ENCODE peak calls at places on chromosomes 5 and 9, in four cellular contexts. One of them, this sample, is unnamed.
A peak's percentile ranks its signal among the peaks of the same experiment; 100 is the strongest.

GRCh38 chr5:34571380-34572041 is 84.6 kb upstream of the RAI14 start:
- DNase-seq in GM12891: no peak
- DNase-seq in K562: no peak
- DNase-seq in GM12878: no peak
- DNase-seq in this sample: no peak

GRCh38 chr5:53469946-53470687 is 10.3 kb upstream of the FST start:
- DNase-seq in K562: no peak
- DNase-seq in GM12891: no peak
- DNase-seq in GM12878: no peak
- DNase-seq in this sample: no peak

GRCh38 chr9:35907732-35908483 is 1.4 kb upstream of the SPAAR start:
- DNase-seq in K562: no peak
- DNase-seq in GM12878: no peak
- DNase-seq in GM12891: no peak
- DNase-seq in this sample: no peak

GRCh38 chr5:59562756-59563389 is 330.7 kb downstream of the PDE4D start:
- DNase-seq in GM12891: peak; percentile 2
- DNase-seq in GM12878: peak; percentile 75
- DNase-seq in K562: no peak
- DNase-seq in this sample: peak; percentile 26

GRCh38 chr9:2859776-2860379 is 16.0 kb upstream of the PUM3 start:
- DNase-seq in K562: peak; percentile 33
- DNase-seq in GM12878: no peak
- DNase-seq in GM12891: no peak
- DNase-seq in this sample: peak; percentile 61

GRCh38 chr5:142674438-142675210 is 11.3 kb downstream of the FGF1 start:
- DNase-seq in GM12878: no peak
- DNase-seq in K562: no peak
- DNase-seq in GM12891: no peak
- DNase-seq in this sample: no peak

GRCh38 chr5:158546080-158546479 is 553.6 kb downstream of the EBF1 start:
- DNase-seq in GM12891: no peak
- DNase-seq in K562: no peak
- DNase-seq in GM12878: no peak
- DNase-seq in this sample: no peak

GRCh38 chr5:16160706-16161105 is 18.9 kb downstream of the MARCHF11 start:
- DNase-seq in GM12878: peak; percentile 2
- DNase-seq in GM12891: no peak
- DNase-seq in K562: peak; percentile 59
- DNase-seq in this sample: peak; percentile 30

GRCh38 chr5:79236970-79237734 is 1.2 kb downstream of the JMY start:
- DNase-seq in GM12878: no peak
- DNase-seq in GM12891: peak; percentile 38
- DNase-seq in K562: peak; percentile 52
- DNase-seq in this sample: no peak

GRCh38 chr9:115212832-115213231 is 94.9 kb upstream of the TNC start:
- DNase-seq in GM12878: no peak
- DNase-seq in K562: no peak
- DNase-seq in GM12891: no peak
- DNase-seq in this sample: no peak

GRCh38 chr5:180080670-180081280 is 9.2 kb upstream of the RNF130 start:
- DNase-seq in K562: peak; percentile 18
- DNase-seq in GM12891: no peak
- DNase-seq in GM12878: no peak
- DNase-seq in this sample: no peak
- TF ChIP-seq SPI1 in K562: no peak
- TF ChIP-seq SPI1 in GM12891: no peak
- TF ChIP-seq SPI1 in GM12878: no peak
- TF ChIP-seq SPI1 in this sample: no peak

GRCh38 chr9:122228191-122228905 is 409 bp downstream of the LHX6 start:
- DNase-seq in GM12891: peak; percentile 42
- DNase-seq in GM12878: no peak
- DNase-seq in K562: no peak
- DNase-seq in this sample: no peak
- TF ChIP-seq SPI1 in GM12891: no peak
- TF ChIP-seq SPI1 in GM12878: no peak
- TF ChIP-seq SPI1 in K562: no peak
- TF ChIP-seq SPI1 in this sample: no peak

DNA sequence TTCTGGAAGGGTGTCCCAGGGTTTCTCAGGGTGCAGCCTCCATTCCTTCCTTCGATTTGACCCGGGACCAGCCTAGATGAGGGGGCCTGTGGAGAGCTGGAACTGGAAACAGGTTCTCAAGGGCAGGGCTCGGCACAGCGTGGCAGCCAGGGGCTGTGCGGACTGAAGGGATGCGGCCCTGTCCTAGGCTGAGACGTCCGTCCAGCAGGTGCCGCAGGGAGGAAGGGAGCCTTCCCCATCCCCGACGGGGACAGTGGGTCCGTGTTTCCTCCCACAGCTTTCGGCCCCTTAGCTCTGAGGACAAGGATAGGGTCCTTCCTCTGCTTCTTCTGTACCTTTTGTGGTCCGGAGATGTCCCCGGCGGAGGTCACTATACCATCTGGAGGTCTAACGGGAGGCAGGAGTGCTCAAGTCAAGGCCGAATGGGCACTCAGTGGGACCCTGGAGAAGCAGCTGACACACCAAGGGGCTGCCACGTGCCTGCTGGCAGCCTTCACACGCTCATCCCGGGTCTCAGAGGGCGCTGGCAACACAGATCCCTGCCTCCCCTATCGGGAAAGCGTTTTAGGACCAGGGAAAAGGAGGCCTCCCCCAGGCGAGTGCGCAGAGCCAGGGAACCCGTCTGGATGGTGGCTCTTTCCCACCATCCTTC is 49.9 kb downstream of the USP20 start:
- DNase-seq in GM12878: peak; percentile 20
- DNase-seq in K562: peak; percentile 76
- DNase-seq in GM12891: no peak
- DNase-seq in this sample: peak; percentile 59
- TF ChIP-seq SPI1 in GM12878: peak; percentile 13
- TF ChIP-seq SPI1 in K562: peak; percentile 56
- TF ChIP-seq SPI1 in GM12891: peak; percentile 32
- TF ChIP-seq SPI1 in this sample: no peak

GRCh38 chr5:157295247-157295646 is 29.3 kb downstream of the CYFIP2 start:
- DNase-seq in GM12878: no peak
- DNase-seq in GM12891: no peak
- DNase-seq in K562: no peak
- DNase-seq in this sample: no peak
- TF ChIP-seq SPI1 in GM12878: no peak
- TF ChIP-seq SPI1 in GM12891: peak; percentile 11
- TF ChIP-seq SPI1 in K562: no peak
- TF ChIP-seq SPI1 in this sample: no peak

DNA sequence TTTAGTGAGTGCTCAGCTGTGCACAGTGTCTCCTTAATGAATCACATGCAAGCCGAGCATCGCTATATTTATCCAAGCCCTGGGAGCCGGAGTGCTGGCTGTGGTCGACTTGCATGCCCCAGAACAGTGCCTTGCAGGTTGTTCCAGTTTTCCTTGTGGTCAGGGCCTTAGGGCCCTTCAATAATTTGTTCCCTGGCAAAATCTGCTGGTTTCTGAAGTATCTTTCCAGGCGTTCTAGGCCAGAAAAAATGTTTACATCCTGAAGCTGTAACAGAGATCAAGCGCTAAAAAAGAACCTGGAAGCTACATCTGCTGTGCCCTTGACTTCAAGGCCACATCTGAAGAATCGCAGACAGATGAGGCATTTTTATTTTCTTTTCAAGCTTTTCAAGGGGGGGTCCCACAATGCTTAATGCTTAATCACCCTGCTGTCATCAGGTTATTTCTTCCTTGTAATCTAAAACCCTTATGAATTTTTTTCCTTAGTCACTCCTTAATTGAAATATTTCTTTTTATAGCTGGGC is 105.8 kb downstream of the DOCK2 start:
- DNase-seq in GM12878: no peak
- DNase-seq in GM12891: no peak
- DNase-seq in K562: no peak
- DNase-seq in this sample: no peak
- TF ChIP-seq SPI1 in GM12878: no peak
- TF ChIP-seq SPI1 in GM12891: no peak
- TF ChIP-seq SPI1 in K562: no peak
- TF ChIP-seq SPI1 in this sample: no peak

GRCh38 chr9:16121593-16121992 is 568.8 kb downstream of the CCDC171 start:
- DNase-seq in GM12878: no peak
- DNase-seq in K562: no peak
- DNase-seq in GM12891: no peak
- DNase-seq in this sample: no peak
- TF ChIP-seq SPI1 in GM12878: no peak
- TF ChIP-seq SPI1 in K562: no peak
- TF ChIP-seq SPI1 in GM12891: no peak
- TF ChIP-seq SPI1 in this sample: no peak

DNA sequence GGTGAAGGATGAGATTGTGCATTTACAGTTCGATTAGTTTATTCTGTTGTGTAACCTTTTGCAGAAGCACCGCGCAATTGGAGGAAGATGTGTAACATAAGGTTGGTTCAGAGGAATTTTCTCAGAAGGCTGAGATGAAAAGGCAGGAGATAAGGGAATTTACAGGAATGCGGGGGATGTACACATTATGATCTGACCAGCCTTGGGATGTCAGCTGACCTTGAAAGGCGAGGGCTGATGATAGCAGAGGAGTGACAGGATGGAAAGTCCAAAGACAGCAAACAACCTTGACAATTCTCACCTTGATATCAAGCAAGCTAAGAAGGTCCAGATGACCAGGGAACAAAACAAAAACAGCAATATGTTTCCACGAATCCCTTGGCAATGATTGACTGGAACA is 88.8 kb downstream of the OTULIN start:
- DNase-seq in GM12878: no peak
- DNase-seq in K562: no peak
- DNase-seq in GM12891: no peak
- DNase-seq in this sample: no peak
- TF ChIP-seq SPI1 in GM12878: no peak
- TF ChIP-seq SPI1 in K562: no peak
- TF ChIP-seq SPI1 in GM12891: no peak
- TF ChIP-seq SPI1 in this sample: no peak

DNA sequence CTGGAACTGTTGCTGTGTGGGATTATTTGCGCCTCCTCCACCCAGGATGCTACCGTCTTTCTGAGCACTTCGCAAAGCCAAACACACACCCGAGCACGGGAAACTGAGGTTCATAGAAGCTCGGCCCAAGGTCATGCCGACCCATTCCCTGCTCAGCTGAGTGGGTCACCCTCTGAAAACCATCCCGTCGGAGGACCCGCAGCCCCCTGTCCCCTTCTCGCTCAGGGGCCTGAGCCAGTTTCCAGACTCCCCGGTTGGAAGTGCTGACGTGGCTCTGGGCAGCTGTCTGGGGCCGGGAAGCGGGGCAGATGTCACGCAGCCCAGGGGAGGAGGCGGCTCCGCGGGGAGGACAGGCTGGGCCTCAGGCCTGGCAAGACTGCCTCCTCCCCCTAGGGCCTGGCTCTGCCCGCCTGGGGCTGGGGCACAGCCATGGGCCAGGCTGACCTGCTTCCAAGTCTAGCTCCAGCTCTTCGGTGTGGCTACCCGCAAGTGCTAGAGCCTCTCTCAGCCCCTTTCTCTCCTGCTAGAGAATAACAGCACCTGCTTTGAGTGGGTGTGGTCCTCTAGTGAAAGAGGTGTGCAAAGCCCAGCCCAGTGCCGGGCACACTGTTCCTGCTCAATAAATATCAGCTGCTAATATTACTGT is 9.9 kb upstream of the CXXC5 start:
- DNase-seq in GM12878: no peak
- DNase-seq in K562: peak; percentile 67
- DNase-seq in GM12891: no peak
- DNase-seq in this sample: peak; percentile 39
- TF ChIP-seq SPI1 in GM12878: no peak
- TF ChIP-seq SPI1 in K562: no peak
- TF ChIP-seq SPI1 in GM12891: no peak
- TF ChIP-seq SPI1 in this sample: no peak

GRCh38 chr5:143923634-143924265 is 111.8 kb downstream of the HMHB1 start:
- DNase-seq in GM12878: no peak
- DNase-seq in GM12891: peak; percentile 9
- DNase-seq in K562: no peak
- DNase-seq in this sample: no peak

GRCh38 chr5:143921525-143922311 is 109.8 kb downstream of the HMHB1 start:
- DNase-seq in GM12878: no peak
- DNase-seq in K562: no peak
- DNase-seq in GM12891: no peak
- DNase-seq in this sample: no peak

GRCh38 chr5:143924311-143924710 is 112.3 kb downstream of the HMHB1 start:
- DNase-seq in K562: no peak
- DNase-seq in GM12878: no peak
- DNase-seq in GM12891: no peak
- DNase-seq in this sample: no peak

GRCh38 chr5:143920772-143921171 is 108.8 kb downstream of the HMHB1 start:
- DNase-seq in GM12891: no peak
- DNase-seq in GM12878: no peak
- DNase-seq in K562: no peak
- DNase-seq in this sample: no peak

GRCh38 chr5:143922718-143923117 is 110.8 kb downstream of the HMHB1 start:
- DNase-seq in K562: no peak
- DNase-seq in GM12878: no peak
- DNase-seq in GM12891: no peak
- DNase-seq in this sample: no peak
- TF ChIP-seq SPI1 in K562: no peak
- TF ChIP-seq SPI1 in GM12878: no peak
- TF ChIP-seq SPI1 in GM12891: no peak
- TF ChIP-seq SPI1 in this sample: no peak

GRCh38 chr9:136944094-136944518 is 432 bp downstream of the FBXW5 start:
- DNase-seq in GM12891: peak; percentile 88
- DNase-seq in GM12878: no peak
- DNase-seq in K562: peak; percentile 71
- DNase-seq in this sample: peak; percentile 39
- TF ChIP-seq SPI1 in GM12891: no peak
- TF ChIP-seq SPI1 in GM12878: no peak
- TF ChIP-seq SPI1 in K562: no peak
- TF ChIP-seq SPI1 in this sample: no peak

This sample was measured in HL-60.